ENCODE peak calls at places on chromosomes 12 and 14, in ten cellular contexts. C is NCI-H1417; R is frontal cortex; S is right lobe of liver; A is H54; T is HEK293T; G is head of caudate nucleus; W is fibroblast of lung; H is NCI-H345; F is stimulated activated CD4-positive, alpha-beta T cell treated with anti-CD3 and anti-CD28 coated beads, Interleukin-4, amount 100 ng/mL, for 24 hours. X is an unnamed sample.

GRCh38 chr12:77388611-77389265 is 323.4 kb upstream of the E2F7 start:
- DNase-seq in C (no peak), F (no peak), S (no peak), G (no peak), R (no peak), W (peak), T (no peak), A (no peak), H (no peak), X (no peak)

GRCh38 chr12:100266163-100266801 is 597 bp downstream of the DEPDC4 start:
- DNase-seq in G (no peak), F (no peak), T (peak), C (no peak), S (no peak), R (no peak), W (no peak), H (no peak), A (no peak), X (no peak)

GRCh38 chr14:60721331-60722162 is 2.6 kb downstream of the SIX4 start:
- DNase-seq in C (peak), A (peak), R (peak), F (peak), W (peak), S (peak), T (peak), G (peak), H (no peak), X (peak)

GRCh38 chr14:105430535-105430934 is 10.9 kb downstream of the MTA1 start:
- DNase-seq in W (peak), S (no peak), T (no peak), H (no peak), A (peak), R (no peak), G (no peak), C (no peak), F (no peak), X (peak)

GRCh38 chr12:109729837-109730200 is 16.2 kb downstream of the FAM222A start:
- DNase-seq in R (no peak), F (no peak), T (no peak), W (no peak), S (no peak), H (no peak), G (no peak), A (no peak), C (no peak), X (no peak)

GRCh38 chr14:99282261-99283050 is 10.5 kb upstream of the BCL11B start:
- DNase-seq in G (no peak), H (no peak), R (no peak), T (no peak), A (no peak), C (no peak), F (no peak), S (no peak), W (no peak), X (no peak)

GRCh38 chr14:103550451-103551337 is 11.8 kb downstream of the BAG5 start:
- DNase-seq in S (no peak), A (no peak), F (no peak), R (no peak), H (peak), G (no peak), C (peak), W (no peak), T (no peak), X (no peak)

GRCh38 chr12:56361487-56362129 is 1.0 kb downstream of the APOF start:
- DNase-seq in G (no peak), C (no peak), W (no peak), S (peak), H (no peak), A (no peak), T (no peak), R (no peak), F (no peak), X (no peak)

GRCh38 chr14:36346052-36346451 is 25.6 kb upstream of the MBIP start:
- DNase-seq in W (no peak), H (peak), R (no peak), G (no peak), S (no peak), C (peak), T (no peak), F (no peak), A (no peak), X (no peak)

GRCh38 chr12:7106082-7106481 is 2.9 kb downstream of the C1RL start:
- DNase-seq in C (no peak), W (no peak), H (no peak), R (no peak), T (no peak), A (no peak), G (no peak), F (no peak), S (no peak), X (no peak)

GRCh38 chr12:3041558-3042164 is 35.5 kb upstream of the TSPAN9 start:
- DNase-seq in W (peak), S (peak), R (peak), G (peak), C (peak), A (peak), H (peak), T (peak), F (peak), X (peak)

GRCh38 chr14:64997108-64997794 is 10.6 kb downstream of the FNTB start:
- DNase-seq in A (no peak), G (no peak), H (no peak), S (no peak), W (peak), R (no peak), C (peak), T (no peak), F (no peak), X (no peak)

GRCh38 chr14:33454707-33455106 is 496.2 kb downstream of the EGLN3 start:
- DNase-seq in A (no peak), F (no peak), H (peak), S (no peak), R (no peak), T (no peak), C (no peak), G (no peak), W (no peak), X (no peak)

X was measured in cardiac muscle cell.